ENCODE peak calls at places on chromosomes 12 and 14, in eight cellular contexts. M, X, F, B, D, O, Y and Z are unnamed samples.

GRCh38 chr12:105226219-105226618 is 9.8 kb downstream of the APPL2 start:
- DNase-seq in M (no peak), X (no peak), F (no peak), B (peak), D (peak), O (no peak), Y (peak), Z (no peak)

GRCh38 chr12:124531281-124531745 is 36.1 kb downstream of the NCOR2 start:
- DNase-seq in M (no peak), X (peak), F (no peak), B (no peak), D (no peak), O (no peak), Y (peak), Z (no peak)

GRCh38 chr14:29536886-29537511 is 390.6 kb downstream of the PRKD1 start:
- DNase-seq in M (peak), X (no peak), F (no peak), B (peak), D (no peak), O (no peak), Y (no peak), Z (no peak)

GRCh38 chr12:104571328-104571727 is 114.6 kb downstream of the CHST11 start:
- DNase-seq in M (peak), X (no peak), F (peak), B (no peak), D (no peak), O (no peak), Y (no peak), Z (no peak)

GRCh38 chr12:7797698-7798398 is 8.6 kb downstream of the NANOG start:
- DNase-seq in M (peak), X (no peak), F (no peak), B (peak), D (no peak), O (no peak), Y (no peak), Z (no peak)

GRCh38 chr14:74140374-74140850 is 55.7 kb downstream of the LIN52 start:
- DNase-seq in M (no peak), X (peak), F (no peak), B (peak), D (peak), O (peak), Y (peak), Z (no peak)

GRCh38 chr12:102958073-102958829 is 777 bp downstream of the ASCL1 start:
- DNase-seq in M (no peak), X (peak), F (peak), B (no peak), D (no peak), O (no peak), Y (peak), Z (peak)

GRCh38 chr12:28253175-28253641 is 63.0 kb downstream of the CCDC91 start:
- DNase-seq in M (peak), X (no peak), F (no peak), B (no peak), D (no peak), O (no peak), Y (no peak), Z (no peak)

GRCh38 chr12:60035835-60036234 is 440.0 kb downstream of the SLC16A7 start:
- DNase-seq in M (peak), X (no peak), F (no peak), B (peak), D (no peak), O (no peak), Y (no peak), Z (no peak)

GRCh38 chr12:118611295-118611694 is 234.9 kb downstream of the SUDS3 start:
- DNase-seq in M (no peak), X (peak), F (no peak), B (no peak), D (peak), O (no peak), Y (peak), Z (peak)

GRCh38 chr12:15701721-15702156 is 87.4 kb downstream of the EPS8 start:
- DNase-seq in M (peak), X (no peak), F (no peak), B (peak), D (no peak), O (no peak), Y (no peak), Z (no peak)

GRCh38 chr14:29930283-29930682 is 2.6 kb upstream of the PRKD1 start:
- DNase-seq in M (peak), X (no peak), F (no peak), B (peak), D (no peak), O (no peak), Y (no peak), Z (no peak)

GRCh38 chr12:27899151-27899661 is 73.3 kb downstream of the PTHLH start:
- DNase-seq in M (peak), X (no peak), F (no peak), B (peak), D (no peak), O (no peak), Y (no peak), Z (no peak)

GRCh38 chr14:89507521-89507920 is 90.5 kb upstream of the FOXN3 start:
- DNase-seq in M (peak), X (no peak), F (peak), B (peak), D (no peak), O (no peak), Y (no peak), Z (no peak)

GRCh38 chr14:31819281-31819680 is 257.8 kb upstream of the ARHGAP5 start:
- DNase-seq in M (no peak), X (no peak), F (no peak), B (no peak), D (no peak), O (no peak), Y (no peak), Z (no peak)

GRCh38 chr12:121925361-121925725 is 7.0 kb downstream of the CFAP251 start:
- DNase-seq in M (no peak), X (no peak), F (no peak), B (peak), D (no peak), O (no peak), Y (no peak), Z (no peak)

GRCh38 chr12:3398196-3398789 is 92.7 kb upstream of the PRMT8 start:
- DNase-seq in M (peak), X (no peak), F (no peak), B (no peak), D (no peak), O (no peak), Y (no peak), Z (no peak)

DNA sequence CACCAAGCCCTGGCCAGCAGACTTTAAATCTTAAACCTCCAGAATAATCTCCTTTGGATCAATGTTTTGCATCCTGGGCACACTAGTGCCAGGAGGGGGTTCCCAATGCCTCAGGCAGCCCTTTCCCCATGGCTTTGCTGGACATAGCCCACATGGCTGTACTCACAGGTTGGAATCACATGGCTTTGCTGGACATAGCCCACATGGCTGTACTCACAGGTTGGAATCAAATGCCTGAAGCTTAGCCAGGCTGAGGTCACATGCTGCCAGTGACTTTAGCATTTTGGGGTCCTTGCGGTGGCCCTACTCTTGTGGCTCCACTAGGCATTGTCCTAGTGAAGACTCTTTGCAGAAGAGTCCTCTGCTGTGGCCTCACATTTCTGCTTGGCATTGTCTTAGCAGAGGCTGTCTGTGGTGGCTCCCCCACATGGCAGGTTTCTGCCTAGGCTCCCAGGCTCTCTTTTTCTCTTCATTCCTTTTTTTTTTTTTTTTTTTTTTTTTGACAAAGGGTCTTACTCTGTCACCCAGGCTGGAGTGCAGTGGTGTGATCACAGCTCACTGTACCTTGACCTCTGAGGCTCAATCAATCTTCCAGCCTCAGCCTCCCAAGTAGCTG is 13.0 kb downstream of the FLVCR2 start:
- DNase-seq in M (no peak), X (no peak), F (no peak), B (no peak), D (no peak), O (no peak), Y (peak), Z (no peak)
- TF ChIP-seq CTCF in M (no peak), X (no peak), F (no peak), B (no peak), D (no peak), O (no peak), Y (peak), Z (no peak)

DNA sequence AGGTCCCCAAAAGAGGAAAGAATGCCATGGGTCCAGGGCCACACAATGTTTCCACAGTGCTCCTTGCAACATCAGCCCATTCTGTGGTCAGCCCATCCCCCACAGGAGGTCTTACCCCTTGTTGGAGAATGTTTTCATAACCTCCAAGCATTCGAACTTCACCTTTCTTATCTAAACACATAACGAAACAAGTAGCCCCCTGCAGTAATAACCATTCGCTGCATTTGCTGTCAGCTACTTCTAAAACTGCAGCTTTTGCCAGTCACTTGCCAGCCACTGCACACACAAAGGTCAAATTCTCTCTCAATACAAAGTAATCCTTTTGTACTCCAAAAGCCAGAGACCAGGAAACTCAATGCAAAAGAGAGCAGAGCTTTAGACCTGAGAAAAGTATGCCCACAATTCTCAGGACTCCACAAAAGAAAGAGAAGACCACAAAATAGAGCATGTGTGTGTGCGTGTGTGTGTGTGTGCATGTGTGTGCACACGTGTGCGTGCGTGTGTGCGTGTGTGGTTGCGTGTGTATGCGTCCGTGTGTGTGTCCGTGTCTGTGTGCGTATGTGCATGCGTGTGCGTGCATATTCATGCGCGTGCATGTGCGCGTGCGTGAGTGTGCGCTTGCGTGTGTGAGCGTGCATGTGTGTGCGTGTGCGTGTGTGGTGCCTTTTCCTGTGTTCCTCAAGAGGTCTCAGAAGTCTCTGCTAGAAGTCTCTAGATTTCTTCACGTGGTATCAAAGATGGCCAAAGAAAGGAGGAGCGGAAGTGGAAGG is 31.7 kb upstream of the NINJ2 start:
- DNase-seq in M (no peak), X (no peak), F (no peak), B (no peak), D (peak), O (no peak), Y (no peak), Z (no peak)
- TF ChIP-seq CTCF in M (no peak), X (no peak), F (no peak), B (no peak), D (no peak), O (no peak), Y (no peak), Z (no peak)

GRCh38 chr12:51785906-51786305 is 62.6 kb downstream of the FIGNL2 start:
- DNase-seq in M (no peak), X (no peak), F (no peak), B (no peak), D (no peak), O (no peak), Y (no peak), Z (no peak)

GRCh38 chr12:51792417-51792816 is 56.1 kb downstream of the FIGNL2 start:
- DNase-seq in M (no peak), X (no peak), F (no peak), B (no peak), D (no peak), O (no peak), Y (peak), Z (no peak)

GRCh38 chr12:51784688-51785087 is 63.8 kb downstream of the FIGNL2 start:
- DNase-seq in M (no peak), X (no peak), F (no peak), B (no peak), D (no peak), O (no peak), Y (no peak), Z (no peak)

GRCh38 chr12:51793201-51793600 is 55.3 kb downstream of the FIGNL2 start:
- DNase-seq in M (peak), X (no peak), F (no peak), B (peak), D (no peak), O (no peak), Y (no peak), Z (no peak)

DNA sequence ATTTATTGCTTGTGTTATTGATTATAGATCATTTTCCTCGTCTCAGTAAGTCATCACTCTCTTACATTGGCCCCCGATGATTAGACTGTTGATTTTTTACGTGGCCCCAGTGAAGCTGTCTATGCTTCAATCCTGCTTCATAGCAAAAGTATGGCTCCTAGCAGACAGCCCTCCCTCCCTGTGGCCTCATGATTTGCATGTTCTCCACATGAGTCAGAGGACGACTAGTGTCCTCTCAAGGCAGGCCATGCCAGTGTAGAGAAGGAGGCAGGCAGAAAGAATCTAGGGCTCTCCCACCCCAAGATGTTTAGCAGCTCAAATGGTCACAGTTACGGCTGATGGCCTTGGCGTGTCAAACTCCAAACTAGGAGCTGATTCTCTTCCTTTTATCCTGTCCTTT is 59.6 kb downstream of the FIGNL2 start:
- DNase-seq in M (peak), X (no peak), F (no peak), B (peak), D (no peak), O (no peak), Y (no peak), Z (no peak)
- TF ChIP-seq CTCF in M (no peak), X (no peak), F (no peak), B (no peak), D (no peak), O (no peak), Y (no peak), Z (no peak)

DNA sequence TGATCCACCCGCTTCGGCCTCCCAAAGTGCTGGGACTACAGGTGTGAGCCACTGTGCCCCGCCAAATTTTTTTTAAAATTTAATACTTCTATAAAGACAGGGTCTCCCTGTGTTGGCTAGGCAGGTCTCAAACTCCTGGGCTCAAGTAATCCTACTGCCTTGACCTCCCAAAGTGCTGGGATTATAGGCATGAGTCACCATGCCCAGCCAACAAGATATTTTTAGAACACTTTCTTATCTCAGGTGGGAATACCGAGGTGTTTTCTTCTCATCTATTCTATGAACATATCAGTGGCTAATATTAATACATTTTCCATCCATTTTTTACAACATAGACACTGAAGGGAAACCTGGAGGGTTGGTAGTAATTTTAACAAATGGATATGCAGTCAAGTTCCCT is 38.0 kb upstream of the DHRS4 start:
- DNase-seq in M (no peak), X (no peak), F (no peak), B (no peak), D (no peak), O (no peak), Y (no peak), Z (no peak)
- TF ChIP-seq CTCF in M (no peak), X (no peak), F (no peak), B (no peak), D (no peak), O (no peak), Y (no peak), Z (no peak)

DNA sequence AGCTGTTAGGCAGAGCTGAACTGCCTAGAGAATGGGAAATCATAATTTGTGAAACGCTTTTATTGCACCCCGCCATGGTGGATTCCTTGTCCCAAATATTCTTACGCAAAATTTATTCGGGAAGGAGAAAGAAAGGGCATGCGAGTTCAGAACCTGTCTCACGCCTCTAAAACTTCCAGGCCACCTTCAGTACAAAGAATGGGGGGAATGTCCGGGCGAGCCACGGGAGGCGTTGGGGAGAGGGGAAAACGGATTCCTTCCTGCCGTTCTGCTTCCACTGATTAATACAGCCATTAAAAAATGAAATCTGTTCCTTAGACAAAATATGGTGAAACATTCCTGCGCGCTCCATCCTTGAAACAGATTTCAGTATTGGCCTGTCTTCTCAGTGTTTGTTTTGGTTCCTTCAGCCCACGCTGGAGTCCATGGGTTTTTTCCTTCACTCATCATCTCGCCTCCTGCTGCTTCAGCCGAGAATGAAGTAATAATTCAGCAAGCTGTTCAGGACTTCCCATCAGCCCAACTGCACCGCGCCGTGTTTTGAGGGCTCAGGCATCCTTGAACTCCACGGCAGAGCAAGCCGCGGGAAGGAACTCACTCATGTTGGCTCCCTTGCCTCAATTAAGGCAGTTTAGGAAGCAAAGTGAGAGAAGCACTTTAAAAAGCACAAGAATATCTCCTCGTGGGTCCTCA is 47.7 kb upstream of the CDKN3 start:
- DNase-seq in M (no peak), X (no peak), F (no peak), B (peak), D (no peak), O (no peak), Y (no peak), Z (no peak)
- TF ChIP-seq CTCF in M (no peak), X (no peak), F (no peak), B (peak), D (no peak), O (no peak), Y (no peak), Z (no peak)

GRCh38 chr12:57435288-57435687 is 704 bp downstream of the INHBC start:
- DNase-seq in M (no peak), X (no peak), F (no peak), B (no peak), D (no peak), O (no peak), Y (no peak), Z (no peak)
- TF ChIP-seq CTCF in M (no peak), X (no peak), F (no peak), B (no peak), D (no peak), O (no peak), Y (no peak), Z (no peak)

DNA sequence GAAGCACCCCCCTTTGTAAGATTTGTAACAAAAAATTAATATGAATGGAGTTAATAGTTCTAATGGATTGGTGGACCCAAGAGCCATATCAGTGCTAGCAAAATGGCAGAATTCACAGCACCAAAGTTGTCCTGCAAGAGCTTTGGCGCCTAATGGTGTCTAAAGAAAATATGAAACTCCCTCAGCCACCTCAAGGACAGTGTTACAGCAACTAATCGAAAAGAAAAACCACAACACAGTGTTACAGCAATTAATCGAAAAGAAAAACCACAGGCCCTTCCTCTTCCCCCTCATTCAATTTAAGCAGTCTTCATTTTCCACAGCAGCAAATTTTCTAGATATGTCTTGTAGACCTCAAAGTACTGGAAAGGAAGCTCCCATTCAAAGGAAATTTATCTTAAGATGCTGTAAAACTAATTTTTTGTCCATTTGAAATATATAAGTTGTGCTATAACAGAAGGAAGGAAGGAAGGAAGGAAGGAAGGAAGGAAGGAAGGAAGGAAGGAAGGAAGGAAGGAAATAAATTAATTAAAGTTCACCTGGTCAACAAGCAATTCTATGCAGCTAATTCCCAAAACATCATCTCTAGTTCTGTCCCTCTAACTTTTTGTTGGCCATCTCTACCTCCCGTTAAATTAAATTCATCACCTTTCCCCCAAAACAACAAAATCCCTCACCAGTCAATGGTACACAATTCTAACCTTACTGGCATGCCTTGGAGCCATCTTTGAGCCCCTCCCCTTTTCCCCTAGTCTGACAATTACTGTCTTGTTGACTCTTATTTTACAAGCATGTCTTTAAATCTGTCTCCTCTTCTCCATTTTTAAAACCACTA is 17.4 kb downstream of the LRP6 start:
- DNase-seq in M (no peak), X (no peak), F (no peak), B (no peak), D (no peak), O (no peak), Y (no peak), Z (no peak)
- TF ChIP-seq CTCF in M (no peak), X (no peak), F (no peak), B (no peak), D (no peak), O (no peak), Y (no peak), Z (no peak)

GRCh38 chr14:23384364-23385080 is 7.7 kb downstream of the CMTM5 start:
- DNase-seq in M (no peak), X (no peak), F (no peak), B (no peak), D (no peak), O (no peak), Y (no peak), Z (no peak)

GRCh38 chr14:23385244-23385643 is 8.4 kb downstream of the CMTM5 start:
- DNase-seq in M (no peak), X (no peak), F (no peak), B (no peak), D (no peak), O (no peak), Y (no peak), Z (no peak)

GRCh38 chr14:23387916-23388882 is 11.4 kb downstream of the CMTM5 start:
- DNase-seq in M (no peak), X (no peak), F (no peak), B (no peak), D (no peak), O (no peak), Y (no peak), Z (no peak)

GRCh38 chr14:23386999-23387398 is 10.2 kb downstream of the CMTM5 start:
- DNase-seq in M (no peak), X (no peak), F (no peak), B (no peak), D (no peak), O (no peak), Y (no peak), Z (no peak)

GRCh38 chr14:23385840-23386657 is 9.2 kb downstream of the CMTM5 start:
- DNase-seq in M (no peak), X (no peak), F (no peak), B (no peak), D (no peak), O (no peak), Y (peak), Z (no peak)
- TF ChIP-seq CTCF in M (no peak), X (no peak), F (no peak), B (no peak), D (no peak), O (no peak), Y (no peak), Z (no peak)

GRCh38 chr12:92717202-92717601 is 14.4 kb downstream of the PLEKHG7 start:
- DNase-seq in M (peak), X (no peak), F (no peak), B (peak), D (no peak), O (no peak), Y (peak), Z (no peak)
- TF ChIP-seq CTCF in M (peak), X (no peak), F (peak), B (peak), D (no peak), O (no peak), Y (peak), Z (peak)